ENCODE peak calls at places on chromosome 2, in six cellular contexts. Q, R, B, K, Y and O are unnamed samples.

GRCh38 chr2:167652401-167652800 is 595.0 kb downstream of the STK39 start:
- DNase-seq in Q (no peak), Y (peak), K (no peak), R (no peak), B (no peak), O (no peak)

GRCh38 chr2:112627060-112628040 is 18.4 kb upstream of the SLC20A1 start:
- DNase-seq in Q (peak), Y (peak), K (no peak), R (peak), B (peak), O (no peak)

GRCh38 chr2:55856936-55857335 is 66.6 kb downstream of the EFEMP1 start:
- DNase-seq in Q (no peak), R (no peak), Y (no peak), B (peak), K (no peak), O (no peak)

GRCh38 chr2:109434351-109434750 is 179.4 kb downstream of the SEPTIN10 start:
- DNase-seq in Y (no peak), B (no peak), R (no peak), Q (no peak), K (no peak), O (no peak)

GRCh38 chr2:197599285-197599965 is 76.0 kb downstream of the RFTN2 start:
- DNase-seq in R (peak), K (peak), Y (peak), B (no peak), Q (peak), O (no peak)

GRCh38 chr2:31996571-31997150 is 14.1 kb downstream of the MEMO1 start:
- DNase-seq in Y (no peak), B (no peak), R (no peak), K (no peak), Q (peak), O (no peak)

GRCh38 chr2:224023188-224023587 is 15.9 kb downstream of the SERPINE2 start:
- DNase-seq in R (no peak), Q (peak), Y (peak), K (no peak), B (peak), O (no peak)

GRCh38 chr2:205372141-205372540 is 310.2 kb upstream of the NRP2 start:
- DNase-seq in Q (peak), R (peak), B (peak), Y (peak), K (no peak), O (no peak)

GRCh38 chr2:38648107-38648761 is 17.7 kb upstream of the GALM start:
- DNase-seq in K (no peak), R (no peak), Y (peak), B (no peak), Q (no peak), O (no peak)

GRCh38 chr2:215882689-215883088 is 130.7 kb downstream of the MREG start:
- DNase-seq in K (no peak), Q (no peak), B (no peak), R (no peak), Y (no peak), O (no peak)

GRCh38 chr2:196979976-196980375 is 53.5 kb upstream of the PGAP1 start:
- DNase-seq in B (no peak), R (no peak), Q (no peak), K (no peak), Y (no peak), O (no peak)

GRCh38 chr2:190996338-190996946 is 17.5 kb downstream of the STAT1 start:
- DNase-seq in Q (peak), K (peak), R (no peak), B (no peak), Y (peak), O (no peak)
- TF ChIP-seq CTCF in Q (peak), K (peak), R (peak), B (peak), Y (peak), O (no peak)

DNA sequence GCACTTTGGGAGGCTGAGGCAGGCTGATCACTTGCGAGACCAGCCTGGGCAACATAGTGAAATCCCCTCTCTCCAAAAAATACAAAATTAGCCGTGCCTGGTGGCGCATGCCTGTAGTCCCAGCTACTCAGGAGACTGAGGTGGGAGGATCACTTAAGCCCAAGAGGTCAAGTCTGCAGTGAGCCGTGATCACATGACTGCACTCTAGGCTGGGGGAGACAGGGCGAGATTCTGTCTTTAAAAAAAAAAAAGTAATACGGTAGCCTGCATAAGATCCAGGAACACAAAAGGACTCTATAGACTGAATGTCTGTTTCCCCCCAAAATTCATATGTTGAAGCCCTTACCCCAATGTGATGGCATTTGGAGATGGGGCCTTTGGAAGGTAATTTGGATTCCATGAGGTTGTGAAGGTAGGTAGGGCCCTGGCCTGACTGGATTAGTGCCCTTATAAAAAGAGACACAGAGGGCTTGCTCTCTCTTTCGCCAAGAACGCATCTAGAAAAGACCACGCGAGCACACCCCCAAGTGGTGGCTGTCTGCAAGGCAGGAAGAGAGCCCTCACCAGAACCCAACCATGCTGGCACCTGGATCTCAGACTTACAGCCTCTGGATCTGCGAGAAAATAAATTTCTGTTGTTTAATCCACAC is 17.0 kb downstream of the MBOAT2 start:
- DNase-seq in Y (no peak), K (peak), R (no peak), B (no peak), Q (no peak), O (no peak)
- TF ChIP-seq CTCF in Y (peak), K (peak), R (peak), B (peak), Q (peak), O (no peak)

GRCh38 chr2:10258726-10259125 is 44.0 kb upstream of the HPCAL1 start:
- DNase-seq in Y (no peak), K (no peak), Q (no peak), B (no peak), R (no peak), O (no peak)
- TF ChIP-seq CTCF in Y (no peak), K (no peak), Q (no peak), B (no peak), R (no peak), O (no peak)

DNA sequence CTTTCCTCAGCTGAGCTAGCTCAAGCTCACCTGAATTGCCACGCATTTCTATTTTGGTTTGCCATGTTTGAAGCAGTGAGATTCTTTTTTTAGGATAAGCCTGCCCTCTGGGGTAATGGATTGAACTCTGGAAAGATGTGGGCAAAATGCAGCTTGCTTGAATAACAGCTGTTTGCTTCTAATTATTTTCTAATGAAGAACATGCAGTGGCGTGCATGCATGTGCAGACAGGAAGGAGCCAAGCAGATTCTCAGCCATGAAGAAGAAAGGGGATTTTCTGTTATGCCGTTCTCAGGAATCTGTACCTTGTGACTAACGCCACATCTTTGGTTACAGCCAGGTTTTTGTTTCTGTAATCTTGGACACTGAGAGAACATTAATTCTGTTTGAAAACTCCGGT is 171.2 kb downstream of the ANTXR1 start:
- DNase-seq in Q (peak), B (no peak), Y (no peak), K (no peak), R (no peak), O (no peak)
- TF ChIP-seq CTCF in Q (no peak), B (no peak), Y (no peak), K (no peak), R (no peak), O (no peak)

DNA sequence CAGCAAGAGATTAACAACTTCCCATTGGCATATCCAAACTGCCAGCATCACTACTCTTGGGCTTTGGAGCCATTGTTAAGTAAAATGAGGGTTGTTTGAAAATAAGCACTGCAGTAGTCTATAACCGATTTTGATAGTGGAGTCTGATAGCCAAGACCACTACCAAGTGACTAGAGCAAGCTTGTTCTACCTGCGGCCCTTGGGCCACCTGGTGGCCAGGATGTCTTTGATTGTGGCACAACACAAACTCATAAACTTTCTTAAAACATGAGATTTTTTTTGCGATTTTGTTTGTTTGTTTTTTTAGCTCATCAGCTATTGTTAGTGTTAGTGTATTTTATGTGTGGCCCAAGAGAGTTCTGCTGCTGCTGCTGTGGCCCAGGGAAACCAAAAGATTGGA is 11.0 kb downstream of the UBE2E3 start:
- DNase-seq in B (no peak), Q (no peak), R (no peak), K (no peak), Y (no peak), O (no peak)
- TF ChIP-seq CTCF in B (no peak), Q (no peak), R (no peak), K (peak), Y (no peak), O (peak)

DNA sequence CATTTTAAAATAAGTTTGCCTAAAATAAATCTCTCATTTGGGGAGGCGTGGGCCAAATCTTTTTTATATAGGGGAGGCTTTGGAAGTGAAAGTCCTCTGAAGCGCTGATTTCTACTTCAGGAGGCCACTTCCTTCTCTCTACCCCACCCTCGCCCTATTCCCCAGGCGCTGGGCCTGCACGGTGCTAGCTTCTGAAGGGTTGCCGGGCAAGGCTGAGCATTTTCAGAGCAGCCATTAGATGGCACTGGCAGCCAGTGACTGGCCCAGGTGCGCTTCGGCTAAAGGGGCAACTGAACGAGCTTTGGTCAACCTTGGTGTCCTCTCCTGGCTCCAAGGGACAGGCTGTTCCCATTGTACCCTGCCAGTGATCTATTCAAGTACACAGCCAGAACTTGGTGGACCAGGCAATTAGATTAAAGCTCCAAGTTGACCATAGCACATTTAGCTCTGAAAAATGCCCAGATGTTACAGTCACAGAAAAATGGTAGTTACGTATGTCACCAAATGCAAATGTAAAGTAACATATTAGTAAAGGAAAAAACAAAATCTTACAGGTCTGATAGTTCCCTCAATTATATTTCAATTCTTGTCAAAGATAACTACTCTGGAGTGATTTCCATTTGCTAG is 2.3 kb downstream of the POMC start:
- DNase-seq in Q (no peak), K (peak), B (no peak), Y (no peak), R (no peak), O (no peak)
- TF ChIP-seq CTCF in Q (no peak), K (peak), B (peak), Y (no peak), R (no peak), O (no peak)

DNA sequence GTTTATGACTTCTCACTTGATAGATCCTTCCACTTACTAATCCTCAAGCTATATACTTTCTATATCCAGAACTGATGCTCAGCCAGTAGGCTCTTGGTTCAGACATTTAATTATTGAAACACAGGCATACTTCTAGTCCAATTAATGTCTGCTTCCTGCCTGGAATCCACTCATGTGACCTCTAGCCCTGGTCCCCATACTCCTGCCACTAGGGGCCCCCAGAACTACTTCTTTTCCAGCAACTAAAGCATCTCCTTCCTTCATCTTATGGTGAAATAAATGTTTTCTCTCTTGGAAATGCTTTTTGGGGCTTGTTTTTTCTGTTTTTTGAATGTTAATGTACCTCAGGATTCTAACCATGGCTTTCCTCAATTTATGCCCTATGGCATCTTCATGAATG is 527.6 kb downstream of the SATB2 start:
- DNase-seq in K (peak), Q (peak), B (no peak), Y (no peak), R (no peak), O (no peak)
- TF ChIP-seq CTCF in K (peak), Q (peak), B (peak), Y (no peak), R (peak), O (no peak)

DNA sequence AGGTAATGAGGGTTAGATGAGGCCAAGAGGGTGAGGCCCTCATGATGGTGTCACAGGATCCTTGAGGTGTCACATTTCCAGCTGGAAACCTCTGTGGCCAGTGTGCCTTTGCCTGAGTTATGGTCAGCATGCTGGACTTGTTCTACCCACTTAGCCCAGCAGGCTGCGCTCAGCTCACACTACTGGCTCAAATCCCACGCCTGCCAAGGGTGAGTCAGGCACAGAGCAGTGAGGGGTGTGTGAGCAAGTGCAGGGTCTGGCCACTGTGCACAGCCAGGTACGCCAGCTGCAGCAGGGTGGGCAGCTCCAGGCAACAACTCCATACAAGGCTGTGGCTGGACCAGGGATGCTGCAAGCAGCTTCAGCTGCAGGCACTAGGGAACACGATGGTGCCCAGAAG is 616.6 kb upstream of the FSHR start:
- DNase-seq in Q (no peak), R (no peak), Y (peak), B (peak), K (peak), O (peak)
- TF ChIP-seq CTCF in Q (no peak), R (no peak), Y (peak), B (peak), K (peak), O (peak)

DNA sequence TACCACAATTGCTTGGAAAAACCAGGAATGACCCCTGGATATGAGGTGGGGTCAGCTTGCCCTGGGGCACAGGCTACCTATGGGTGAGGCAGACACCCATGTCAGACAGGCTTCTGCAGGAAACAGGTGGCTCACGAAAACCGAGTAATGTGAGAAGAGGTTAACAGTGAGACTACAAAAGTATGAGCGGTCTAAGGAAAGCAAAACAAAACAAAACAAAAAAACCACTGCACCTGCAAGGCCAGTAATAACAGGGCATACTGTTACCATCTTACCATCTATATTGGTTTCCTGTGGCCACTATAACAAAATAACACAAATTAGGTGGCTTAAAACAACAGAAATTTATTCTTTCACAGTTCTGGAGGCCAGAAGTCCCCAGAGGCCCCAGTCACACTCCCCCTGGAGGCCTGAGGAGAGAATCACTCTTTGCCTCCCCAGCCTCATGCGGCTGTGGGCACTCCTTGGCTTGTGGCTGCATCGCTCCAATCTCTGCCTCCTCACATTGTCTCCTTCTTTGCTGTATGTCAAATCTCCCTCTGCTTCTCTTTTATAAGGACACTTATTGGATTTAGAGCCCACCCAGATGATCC is 86.6 kb upstream of the EPC2 start:
- DNase-seq in K (no peak), B (no peak), Q (no peak), R (no peak), Y (no peak), O (no peak)
- TF ChIP-seq CTCF in K (no peak), B (no peak), Q (no peak), R (peak), Y (no peak), O (no peak)

GRCh38 chr2:62410015-62410453 is 96.0 kb downstream of the TMEM17 start:
- DNase-seq in Q (no peak), B (no peak), R (no peak), Y (peak), K (peak), O (no peak)
- TF ChIP-seq CTCF in Q (no peak), B (peak), R (no peak), Y (peak), K (peak), O (no peak)